ENCODE peak calls at places on chromosomes 7 and 10, in five cellular contexts. O, E, X, W and Y are unnamed samples.
A peak's percentile ranks its signal among the peaks of the same experiment; 100 is the strongest.

GRCh38 chr10:19416164-19416563 is 367.6 kb downstream of the MALRD1 start:
- DNase-seq in E (no peak), O (no peak), X (no peak), W (no peak), Y (no peak)

GRCh38 chr10:86305521-86305920 is 61.1 kb downstream of the GRID1 start:
- DNase-seq in E (no peak), X (no peak), W (no peak), O (peak; percentile 36), Y (no peak)

GRCh38 chr10:126088144-126088543 is 191.8 kb downstream of the FANK1 start:
- DNase-seq in W (no peak), O (no peak), E (no peak), X (no peak), Y (peak; percentile 24)

GRCh38 chr7:318476-319266 is 28.7 kb downstream of the FOXL3 start:
- DNase-seq in W (no peak), X (no peak), O (no peak), E (no peak), Y (no peak)

GRCh38 chr7:80781146-80781545 is 137.7 kb downstream of the SEMA3C start:
- DNase-seq in E (no peak), W (no peak), O (no peak), X (no peak), Y (no peak)

GRCh38 chr10:17092216-17092944 is 37.2 kb downstream of the CUBN start:
- DNase-seq in E (no peak), X (no peak), O (no peak), W (no peak), Y (no peak)

GRCh38 chr7:126656165-126656564 is 596.6 kb downstream of the GRM8 start:
- DNase-seq in X (no peak), E (no peak), O (no peak), W (no peak), Y (no peak)

GRCh38 chr7:133134810-133135209 is 52.9 kb upstream of the CHCHD3 start:
- DNase-seq in E (no peak), W (no peak), X (no peak), O (no peak), Y (no peak)

GRCh38 chr7:19623676-19624075 is 85.2 kb downstream of the POLR1F start:
- DNase-seq in O (no peak), E (no peak), W (no peak), X (no peak), Y (no peak)

GRCh38 chr10:83580373-83581012 is 558.8 kb upstream of the GHITM start:
- DNase-seq in E (no peak), W (no peak), X (no peak), O (peak; percentile 72), Y (no peak)

GRCh38 chr10:102281103-102281502 is 35.8 kb downstream of the GBF1 start:
- DNase-seq in X (no peak), W (no peak), O (no peak), E (no peak), Y (no peak)

GRCh38 chr7:135328053-135328452 is 94.4 kb downstream of the STRA8 start:
- DNase-seq in E (no peak), O (peak; percentile 50), X (no peak), W (no peak), Y (no peak)

GRCh38 chr7:1886361-1887064 is 216.4 kb downstream of the ELFN1 start:
- DNase-seq in W (no peak), E (no peak), O (no peak), X (no peak), Y (no peak)

GRCh38 chr10:4219901-4220300 is 434.9 kb upstream of the KLF6 start:
- DNase-seq in X (no peak), O (no peak), W (no peak), E (no peak), Y (no peak)

GRCh38 chr10:124604214-124605000 is 139.8 kb downstream of the FAM53B start:
- DNase-seq in E (no peak), X (no peak), W (peak; percentile 68), O (no peak), Y (no peak)

GRCh38 chr10:1957057-1957456 is 219.7 kb upstream of the ADARB2 start:
- DNase-seq in E (no peak), X (no peak), W (no peak), O (no peak), Y (no peak)

GRCh38 chr7:13312327-13312726 is 624.9 kb downstream of the ARL4A start:
- DNase-seq in X (no peak), E (no peak), O (no peak), W (no peak), Y (no peak)

DNA sequence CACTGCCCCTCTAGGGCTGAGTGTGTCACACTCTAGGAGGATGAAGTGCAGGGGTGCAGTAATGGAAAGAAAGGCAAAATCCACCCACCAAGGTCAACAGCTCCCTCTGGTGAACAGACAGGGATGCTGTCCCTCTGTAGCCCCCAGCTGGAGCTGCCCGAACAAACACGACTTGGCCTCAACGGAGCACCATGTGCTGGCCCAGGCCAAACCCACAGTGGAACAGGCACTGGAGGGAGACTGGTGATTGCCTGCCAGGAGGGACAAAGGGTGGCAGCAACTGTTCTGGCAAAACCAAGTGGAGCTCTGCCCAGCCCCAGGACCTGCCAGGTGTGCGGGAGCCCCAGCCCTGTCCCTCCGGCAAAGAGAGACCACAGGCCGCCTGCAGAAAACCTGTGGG is 20.7 kb downstream of the PDIA4 start:
- DNase-seq in O (no peak), E (no peak), W (no peak), X (no peak), Y (no peak)
- TF ChIP-seq CTCF in O (no peak), E (no peak), W (no peak), X (peak; percentile 34), Y (peak; percentile 29)

GRCh38 chr7:87933953-87934698 is at the start of gene ADAM22:
- DNase-seq in O (peak; percentile 96), W (peak; percentile 94), E (peak; percentile 60), X (peak; percentile 78), Y (peak; percentile 17)
- TF ChIP-seq CTCF in O (no peak), W (no peak), E (no peak), X (no peak), Y (no peak)

GRCh38 chr7:100008525-100008924 is 6.9 kb upstream of the ZKSCAN1 start:
- DNase-seq in W (no peak), E (no peak), X (peak; percentile 23), O (no peak), Y (no peak)
- TF ChIP-seq CTCF in W (no peak), E (no peak), X (no peak), O (no peak), Y (no peak)

GRCh38 chr10:62527019-62527827 is 153.1 kb downstream of the ZNF365 start:
- DNase-seq in O (no peak), E (no peak), W (no peak), X (no peak), Y (no peak)
- TF ChIP-seq CTCF in O (no peak), E (no peak), W (no peak), X (no peak), Y (no peak)

GRCh38 chr7:96224073-96224472 is 97.8 kb downstream of the SLC25A13 start:
- DNase-seq in X (no peak), O (no peak), E (no peak), W (no peak), Y (no peak)

GRCh38 chr7:96221888-96222287 is 100.0 kb downstream of the SLC25A13 start:
- DNase-seq in W (no peak), O (no peak), E (no peak), X (no peak), Y (no peak)

GRCh38 chr7:96225251-96225650 is 96.6 kb downstream of the SLC25A13 start:
- DNase-seq in O (no peak), W (no peak), X (no peak), E (no peak), Y (no peak)

GRCh38 chr7:96228760-96229159 is 93.1 kb downstream of the SLC25A13 start:
- DNase-seq in X (no peak), E (no peak), O (no peak), W (no peak), Y (no peak)

GRCh38 chr7:96224682-96225081 is 97.2 kb downstream of the SLC25A13 start:
- DNase-seq in E (no peak), O (no peak), W (no peak), X (no peak), Y (no peak)
- TF ChIP-seq CTCF in E (no peak), O (no peak), W (no peak), X (no peak), Y (peak; percentile 25)

DNA sequence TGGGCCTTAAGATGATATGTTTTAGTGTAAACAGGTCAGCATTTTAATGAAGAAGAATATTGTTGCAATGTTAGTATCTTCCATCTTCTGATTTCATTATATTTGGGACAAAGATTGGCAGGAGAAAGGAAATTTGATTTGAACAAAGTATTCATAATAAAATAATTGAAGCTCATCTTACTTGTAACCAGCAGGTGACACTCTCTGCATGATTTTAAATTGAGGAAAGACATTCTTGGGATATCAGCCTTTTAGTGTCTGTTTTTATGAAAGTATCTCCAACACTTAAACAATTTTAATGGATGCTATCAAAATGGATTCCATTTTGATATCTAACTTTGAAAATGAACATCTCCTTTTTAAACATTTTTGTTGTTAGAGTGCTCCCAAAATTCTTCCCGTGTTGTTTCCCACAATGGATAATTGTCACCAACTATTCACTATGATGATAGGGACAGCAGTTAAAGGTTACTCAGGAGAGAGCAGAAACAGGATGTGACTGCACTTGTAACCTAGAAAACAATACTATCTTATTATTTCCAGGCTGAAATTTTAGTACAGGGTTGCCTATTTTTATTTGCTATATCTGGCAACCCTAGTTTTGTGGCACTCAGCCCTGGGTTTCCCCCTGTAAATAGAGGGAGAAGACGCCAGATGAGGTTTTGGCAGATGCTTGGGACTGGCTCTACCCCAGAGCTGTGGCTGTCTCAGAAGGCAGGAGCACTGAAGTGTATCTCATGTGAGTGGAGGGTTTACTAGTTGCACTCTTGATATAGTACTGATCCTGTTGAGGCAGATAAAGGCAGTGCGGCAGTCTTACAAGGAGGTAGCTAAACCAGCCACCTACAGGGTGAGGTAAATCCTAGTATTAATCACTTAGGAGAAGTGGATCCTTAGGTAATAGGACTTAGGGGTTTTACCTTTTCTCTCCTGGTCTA is 31.0 kb upstream of the ABCB4 start:
- DNase-seq in X (no peak), E (peak; percentile 27), W (no peak), O (no peak), Y (no peak)
- TF ChIP-seq CTCF in X (peak; percentile 19), E (peak; percentile 15), W (peak; percentile 32), O (no peak), Y (no peak)

GRCh38 chr7:122532406-122533269 is 166.3 kb downstream of the RNF133 start:
- DNase-seq in E (no peak), O (no peak), W (no peak), X (no peak), Y (no peak)
- TF ChIP-seq CTCF in E (peak; percentile 12), O (no peak), W (peak; percentile 13), X (no peak), Y (no peak)

DNA sequence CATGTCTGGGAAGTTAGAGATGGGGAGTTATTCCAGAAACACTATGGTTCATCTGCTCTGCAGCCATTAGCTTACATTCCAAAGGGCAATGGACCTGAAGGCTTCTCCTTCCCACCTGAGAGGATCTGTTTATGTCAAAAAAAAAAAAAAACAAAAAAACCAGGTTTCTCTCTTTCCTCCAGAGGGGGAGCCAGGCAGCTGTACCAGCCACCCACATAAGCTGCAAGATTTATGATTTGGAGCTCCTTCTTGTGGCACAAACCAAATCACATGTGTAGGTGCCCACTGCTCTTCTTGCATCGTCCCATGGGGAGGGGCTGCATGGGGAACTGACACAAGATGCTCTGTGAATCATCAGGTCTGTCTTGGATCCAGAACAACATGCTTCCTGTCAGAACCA is 231.6 kb upstream of the IGFBP3 start:
- DNase-seq in X (peak; percentile 32), E (no peak), O (no peak), W (no peak), Y (no peak)
- TF ChIP-seq CTCF in X (no peak), E (no peak), O (no peak), W (no peak), Y (no peak)